ENCODE peak calls at places on chromosome 4, in five cellular contexts. D is breast epithelium, V is head of caudate nucleus, G is NCI-H2081 treated with DMSO at 0.1 percent for 48 hours, K is heart left ventricle. U is an unnamed sample.

GRCh38 chr4:158203929-158204328 is 6.4 kb upstream of the TMEM144 start:
- DNase-seq in D (no peak), V (no peak), G (no peak), K (no peak), U (no peak)

GRCh38 chr4:107862658-107863057 is 37.9 kb downstream of the SGMS2 start:
- DNase-seq in D (peak), V (no peak), G (no peak), K (no peak), U (no peak)

GRCh38 chr4:165440415-165440882 is 61.6 kb downstream of the CPE start:
- DNase-seq in D (peak), V (no peak), G (no peak), K (no peak), U (no peak)

GRCh38 chr4:184573701-184574100 is 75.5 kb downstream of the CASP3 start:
- DNase-seq in D (no peak), V (no peak), G (no peak), K (no peak), U (no peak)

GRCh38 chr4:185726931-185727330 is 85.1 kb downstream of the SORBS2 start:
- DNase-seq in D (no peak), V (no peak), G (no peak), K (no peak), U (no peak)

GRCh38 chr4:8905773-8906667 is 34.4 kb upstream of the HMX1 start:
- DNase-seq in D (no peak), V (no peak), G (no peak), K (no peak), U (no peak)

GRCh38 chr4:34043131-34043530 is 2201.2 kb downstream of the ARAP2 start:
- DNase-seq in D (no peak), V (no peak), G (no peak), K (no peak), U (no peak)

GRCh38 chr4:18938343-18939109 is 917.0 kb upstream of the LCORL start:
- DNase-seq in D (no peak), V (no peak), G (no peak), K (no peak), U (no peak)

GRCh38 chr4:48369248-48369647 is 27.9 kb downstream of the SLAIN2 start:
- DNase-seq in D (no peak), V (no peak), G (no peak), K (no peak), U (no peak)

GRCh38 chr4:118417325-118417724 is 64.5 kb upstream of the PRSS12 start:
- DNase-seq in D (no peak), V (no peak), G (no peak), K (no peak), U (no peak)

GRCh38 chr4:1635452-1635851 is 48.7 kb downstream of the FAM53A start:
- DNase-seq in D (no peak), V (no peak), G (no peak), K (no peak), U (no peak)

GRCh38 chr4:176924238-176924637 is 131.5 kb upstream of the VEGFC start:
- DNase-seq in D (no peak), V (no peak), G (no peak), K (no peak), U (no peak)

GRCh38 chr4:129092636-129093172 is 635 bp downstream of the SCLT1 start:
- DNase-seq in D (no peak), V (no peak), G (no peak), K (no peak), U (no peak)

GRCh38 chr4:86506591-86506990 is 87.5 kb upstream of the PTPN13 start:
- DNase-seq in D (no peak), V (no peak), G (no peak), K (no peak), U (no peak)

GRCh38 chr4:132614682-132615081 is 534.4 kb upstream of the PCDH10 start:
- DNase-seq in D (no peak), V (no peak), G (no peak), K (no peak), U (no peak)

GRCh38 chr4:113411496-113411938 is 350.0 kb downstream of the CAMK2D start:
- DNase-seq in D (peak), V (no peak), G (no peak), K (peak), U (peak)

GRCh38 chr4:26330946-26331345 is 10.1 kb downstream of the RBPJ start:
- DNase-seq in D (no peak), V (no peak), G (peak), K (no peak), U (peak)

GRCh38 chr4:113468165-113469022 is 293.1 kb downstream of the CAMK2D start:
- DNase-seq in D (peak), V (no peak), G (no peak), K (peak), U (no peak)

GRCh38 chr4:168574581-168575295 is 77.9 kb downstream of the PALLD start:
- DNase-seq in D (no peak), V (no peak), G (no peak), K (no peak), U (no peak)

GRCh38 chr4:26468283-26468949 is 21.9 kb downstream of the CCKAR start:
- DNase-seq in D (no peak), V (no peak), G (no peak), K (no peak), U (no peak)

GRCh38 chr4:83212041-83212851 is 72.4 kb downstream of the COQ2 start:
- DNase-seq in D (no peak), V (no peak), G (peak), K (no peak), U (no peak)

GRCh38 chr4:24042094-24042493 is 152.2 kb upstream of the PPARGC1A start:
- DNase-seq in D (no peak), V (no peak), G (no peak), K (no peak), U (no peak)

GRCh38 chr4:10096201-10096975 is 20.2 kb downstream of the WDR1 start:
- DNase-seq in D (no peak), V (no peak), G (no peak), K (peak), U (no peak)

GRCh38 chr4:107243141-107243779 is 207.1 kb upstream of the DKK2 start:
- DNase-seq in D (peak), V (no peak), G (no peak), K (no peak), U (no peak)

GRCh38 chr4:1337951-1338751 is 8.9 kb upstream of the UVSSA start:
- DNase-seq in D (no peak), V (no peak), G (no peak), K (no peak), U (no peak)

GRCh38 chr4:106201373-106201772 is 114.6 kb downstream of the TBCK start:
- DNase-seq in D (no peak), V (no peak), G (no peak), K (no peak), U (no peak)

GRCh38 chr4:118917582-118917981 is 28.9 kb downstream of the SYNPO2 start:
- DNase-seq in D (no peak), V (no peak), G (no peak), K (no peak), U (no peak)

GRCh38 chr4:52076731-52077130 is 25.6 kb downstream of the SPATA18 start:
- DNase-seq in D (no peak), V (no peak), G (no peak), K (peak), U (no peak)

GRCh38 chr4:80918004-80918403 is 112.5 kb upstream of the BMP3 start:
- DNase-seq in D (no peak), V (no peak), G (no peak), K (no peak), U (no peak)

GRCh38 chr4:37717575-37717974 is 31.4 kb upstream of the RELL1 start:
- DNase-seq in D (no peak), V (no peak), G (no peak), K (no peak), U (no peak)

GRCh38 chr4:73460913-73461522 is 20.5 kb upstream of the AFM start:
- DNase-seq in D (no peak), V (no peak), G (no peak), K (no peak), U (no peak)

GRCh38 chr4:69749771-69750170 is 10.6 kb downstream of the SULT1B1 start:
- DNase-seq in D (no peak), V (no peak), G (no peak), K (no peak), U (no peak)

GRCh38 chr4:70721747-70722146 is at the start of gene RUFY3:
- DNase-seq in D (no peak), V (peak), G (peak), K (peak), U (peak)

GRCh38 chr4:118351851-118352827 is 664 bp downstream of the PRSS12 start:
- DNase-seq in D (no peak), V (no peak), G (no peak), K (no peak), U (no peak)

GRCh38 chr4:14926368-14926767 is 75.9 kb upstream of the CPEB2 start:
- DNase-seq in D (no peak), V (no peak), G (no peak), K (peak), U (no peak)

GRCh38 chr4:1869530-1870327 is 1.5 kb upstream of the NSD2 start:
- DNase-seq in D (no peak), V (no peak), G (no peak), K (peak), U (no peak)